ENCODE peak calls at places on chromosomes 12 and 14, in four cellular contexts. M is EL, Z is Ammon's horn, X is osteoblast. E is an unnamed sample.

GRCh38 chr12:509494-509893 is 49.8 kb downstream of the B4GALNT3 start:
- DNase-seq in M (peak; percentile 62), Z (no peak), X (peak; percentile 62), E (no peak)

GRCh38 chr12:15584366-15585041 is 204.7 kb downstream of the EPS8 start:
- DNase-seq in M (peak; percentile 64), Z (peak; percentile 92), X (no peak), E (peak; percentile 83)

GRCh38 chr14:96136361-96136760 is 68.3 kb upstream of the BDKRB2 start:
- DNase-seq in M (peak; percentile 48), Z (no peak), X (peak; percentile 80), E (peak; percentile 62)

GRCh38 chr12:92827836-92828431 is 101.2 kb downstream of the EEA1 start:
- DNase-seq in M (peak; percentile 45), Z (no peak), X (no peak), E (peak; percentile 67)

GRCh38 chr14:82239205-82239604 is 705.6 kb upstream of the SEL1L start:
- DNase-seq in M (no peak), Z (no peak), X (no peak), E (no peak)

GRCh38 chr14:78319411-78319810 is 149.2 kb downstream of the NRXN3 start:
- DNase-seq in M (no peak), Z (no peak), X (no peak), E (no peak)

GRCh38 chr12:68497112-68497511 is 113.6 kb upstream of the RAP1B start:
- DNase-seq in M (no peak), Z (no peak), X (no peak), E (no peak)

GRCh38 chr12:44930972-44931600 is 55.0 kb upstream of the NELL2 start:
- DNase-seq in M (peak; percentile 43), Z (peak; percentile 16), X (peak; percentile 50), E (peak; percentile 68)

GRCh38 chr12:132131952-132132351 is 12.2 kb downstream of the DDX51 start:
- DNase-seq in M (no peak), Z (peak; percentile 22), X (no peak), E (no peak)

GRCh38 chr14:67987596-67987995 is 168.0 kb downstream of the RAD51B start:
- DNase-seq in M (peak; percentile 78), Z (peak; percentile 26), X (no peak), E (peak; percentile 90)

GRCh38 chr12:92921877-92922276 is 7.2 kb downstream of the EEA1 start:
- DNase-seq in M (no peak), Z (no peak), X (no peak), E (no peak)

GRCh38 chr14:81485372-81485771 is 48.3 kb downstream of the SEL1L start:
- DNase-seq in M (no peak), Z (no peak), X (no peak), E (no peak)

GRCh38 chr12:32454075-32454474 is 54.7 kb downstream of the FGD4 start:
- DNase-seq in M (peak; percentile 58), Z (no peak), X (peak; percentile 68), E (peak; percentile 74)

GRCh38 chr12:10153271-10154144 is 18.4 kb downstream of the OLR1 start:
- DNase-seq in M (peak; percentile 80), Z (peak; percentile 85), X (peak; percentile 86), E (peak; percentile 62)

GRCh38 chr12:53166837-53167236 is 13.7 kb upstream of the ZNF740 start:
- DNase-seq in M (no peak), Z (no peak), X (no peak), E (no peak)

GRCh38 chr14:22131749-22132476 is 457.1 kb downstream of the DAD1 start:
- DNase-seq in M (peak; percentile 18), Z (no peak), X (no peak), E (peak; percentile 6)

GRCh38 chr14:76724827-76725550 is 36.3 kb upstream of the VASH1 start:
- DNase-seq in M (no peak), Z (no peak), X (no peak), E (no peak)